ENCODE peak calls at places on chromosome 12, in four cellular contexts. X is psoas muscle; Y is PC-9; U is CD4-positive, alpha-beta memory T cell. R is an unnamed sample.

GRCh38 chr12:98425859-98426258 is 89.5 kb upstream of the TMPO start:
- DNase-seq in X (no peak), Y (no peak), U (no peak), R (no peak)

GRCh38 chr12:45583011-45583657 is 146.4 kb upstream of the ARID2 start:
- DNase-seq in X (no peak), Y (no peak), U (no peak), R (peak; percentile 30)

GRCh38 chr12:68899251-68899771 is 33.7 kb downstream of the CPM start:
- DNase-seq in X (no peak), Y (no peak), U (no peak), R (peak; percentile 49)

GRCh38 chr12:83471341-83471740 is 784.6 kb downstream of the TMTC2 start:
- DNase-seq in X (no peak), Y (no peak), U (peak; percentile 3), R (no peak)

GRCh38 chr12:14883663-14884062 is 2.0 kb downstream of the MGP start:
- DNase-seq in X (no peak), Y (no peak), U (no peak), R (no peak)

GRCh38 chr12:102548543-102548942 is 68.2 kb upstream of the IGF1 start:
- DNase-seq in X (no peak), Y (no peak), U (no peak), R (peak; percentile 74)

GRCh38 chr12:18171571-18171970 is 81.6 kb upstream of the RERGL start:
- DNase-seq in X (no peak), Y (no peak), U (no peak), R (no peak)

GRCh38 chr12:68428724-68429580 is 96.8 kb upstream of the MDM1 start:
- DNase-seq in X (no peak), Y (no peak), U (no peak), R (no peak)

GRCh38 chr12:53518381-53518780 is 11.1 kb upstream of the NPFF start:
- DNase-seq in X (no peak), Y (no peak), U (no peak), R (no peak)

GRCh38 chr12:132267873-132268272 is 61.5 kb downstream of the GALNT9 start:
- DNase-seq in X (no peak), Y (no peak), U (no peak), R (no peak)

GRCh38 chr12:100794441-100795192 is at the start of gene ANO4:
- DNase-seq in X (no peak), Y (no peak), U (no peak), R (no peak)

GRCh38 chr12:67006612-67007011 is 262.5 kb upstream of the CAND1 start:
- DNase-seq in X (no peak), Y (no peak), U (no peak), R (no peak)

GRCh38 chr12:19410211-19410610 is 29.1 kb upstream of the AEBP2 start:
- DNase-seq in X (no peak), Y (no peak), U (no peak), R (no peak)

GRCh38 chr12:58172433-58173073 is 231.2 kb downstream of the ATP23 start:
- DNase-seq in X (no peak), Y (no peak), U (no peak), R (no peak)

GRCh38 chr12:64083285-64084210 is 138.5 kb downstream of the KICS2 start:
- DNase-seq in X (peak; percentile 74), Y (no peak), U (no peak), R (peak; percentile 80)

GRCh38 chr12:63978519-63978918 is 134.0 kb downstream of the SRGAP1 start:
- DNase-seq in X (no peak), Y (peak; percentile 88), U (no peak), R (no peak)

GRCh38 chr12:63206908-63207307 is 55.9 kb upstream of the AVPR1A start:
- DNase-seq in X (no peak), Y (no peak), U (no peak), R (no peak)

GRCh38 chr12:92396647-92397258 is 251.1 kb upstream of the BTG1 start:
- DNase-seq in X (no peak), Y (peak; percentile 52), U (no peak), R (no peak)

GRCh38 chr12:108599948-108600701 is 2.2 kb upstream of the TMEM119 start:
- DNase-seq in X (no peak), Y (no peak), U (no peak), R (no peak)

GRCh38 chr12:109759595-109759994 is 46.0 kb downstream of the FAM222A start:
- DNase-seq in X (no peak), Y (no peak), U (no peak), R (no peak)

GRCh38 chr12:47078086-47078395 is 1.4 kb upstream of the PCED1B start:
- DNase-seq in X (no peak), Y (no peak), U (no peak), R (no peak)

GRCh38 chr12:47078733-47079364 is 572 bp upstream of the PCED1B start:
- DNase-seq in X (peak; percentile 17), Y (peak; percentile 44), U (peak; percentile 52), R (peak; percentile 71)

GRCh38 chr12:47079894-47080724 is at the start of gene AMIGO2:
- DNase-seq in X (peak; percentile 57), Y (peak; percentile 71), U (peak; percentile 53), R (peak; percentile 88)

GRCh38 chr12:47080725-47081502 is 1.2 kb upstream of the AMIGO2 start:
- DNase-seq in X (peak; percentile 68), Y (peak; percentile 79), U (peak; percentile 70), R (peak; percentile 85)

DNA sequence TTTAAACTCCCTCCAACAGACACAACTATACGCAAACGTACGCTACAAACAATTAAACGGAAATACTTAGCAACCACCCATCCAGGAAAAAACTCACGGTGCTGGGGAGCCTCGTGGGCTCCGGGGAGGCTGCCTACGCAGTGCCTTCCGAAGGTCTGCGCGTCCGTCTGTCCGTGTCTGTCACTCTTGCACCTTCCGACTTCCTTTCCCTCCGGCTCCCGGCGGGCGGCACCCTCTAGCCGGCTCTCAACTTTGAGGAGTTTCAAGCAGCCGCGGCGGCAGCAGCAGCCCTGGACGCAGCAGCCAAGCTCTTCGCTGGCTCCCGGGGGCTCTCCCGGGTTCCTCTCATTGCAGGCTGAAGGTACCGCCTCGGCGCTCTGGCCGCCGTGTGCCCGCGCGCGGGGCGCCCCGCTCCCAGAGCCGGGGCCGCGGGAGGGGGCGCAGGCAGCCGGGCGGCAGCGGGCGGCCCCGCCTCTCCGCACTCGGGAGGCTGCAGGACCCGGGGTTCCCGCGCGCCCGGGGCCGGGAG is at the start of gene PCED1B:
- DNase-seq in X (peak; percentile 70), Y (peak; percentile 46), U (peak; percentile 63), R (peak; percentile 92)
- H3K4me3 ChIP-seq in X (peak within 1 kb of the TSS; percentile 71), Y (peak within 1 kb of the TSS; percentile 96), U (peak within 1 kb of the TSS; percentile 92), R (peak within 1 kb of the TSS; percentile 90)

GRCh38 chr12:56338643-56339422 is at the start of gene IL23A:
- DNase-seq in X (no peak), Y (peak; percentile 74), U (peak; percentile 98), R (no peak)
- H3K4me3 ChIP-seq in X (no peak within 1 kb of the TSS), Y (no peak within 1 kb of the TSS), U (peak within 1 kb of the TSS; percentile 90), R (no peak within 1 kb of the TSS)

DNA sequence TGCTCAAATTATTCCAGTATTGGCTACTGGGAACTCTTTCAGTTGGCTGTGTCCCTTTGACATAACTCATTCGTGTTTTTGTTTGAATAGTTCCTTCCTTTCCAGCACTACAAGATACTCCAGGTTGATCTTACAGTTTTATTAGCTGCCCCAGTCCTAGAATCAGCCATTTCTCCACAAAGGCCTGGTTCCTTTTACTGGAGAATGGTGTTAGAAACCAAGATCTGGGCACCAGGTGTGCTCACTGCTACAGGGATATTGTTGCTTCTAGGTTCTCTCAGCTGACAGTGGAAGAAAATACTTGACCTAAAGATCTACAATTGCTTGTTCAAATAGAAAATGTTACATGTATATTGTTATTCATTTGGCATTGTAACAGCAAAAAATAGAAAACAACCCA is 21.9 kb downstream of the CDK17 start:
- DNase-seq in X (no peak), Y (no peak), U (no peak), R (no peak)
- H3K4me3 ChIP-seq in X (no peak overlapping the region), Y (no peak overlapping the region), U (no peak overlapping the region), R (no peak overlapping the region)

GRCh38 chr12:9795945-9796344 is 31.3 kb upstream of the KLRF1 start:
- DNase-seq in X (no peak), Y (no peak), U (no peak), R (no peak)

GRCh38 chr12:9796346-9796745 is 30.9 kb upstream of the KLRF1 start:
- DNase-seq in X (no peak), Y (no peak), U (peak; percentile 51), R (no peak)

GRCh38 chr12:9793774-9794395 is 33.2 kb upstream of the CD69 start:
- DNase-seq in X (no peak), Y (peak; percentile 10), U (no peak), R (no peak)

GRCh38 chr12:9792961-9793617 is 32.4 kb upstream of the CD69 start:
- DNase-seq in X (no peak), Y (peak; percentile 80), U (no peak), R (no peak)

DNA sequence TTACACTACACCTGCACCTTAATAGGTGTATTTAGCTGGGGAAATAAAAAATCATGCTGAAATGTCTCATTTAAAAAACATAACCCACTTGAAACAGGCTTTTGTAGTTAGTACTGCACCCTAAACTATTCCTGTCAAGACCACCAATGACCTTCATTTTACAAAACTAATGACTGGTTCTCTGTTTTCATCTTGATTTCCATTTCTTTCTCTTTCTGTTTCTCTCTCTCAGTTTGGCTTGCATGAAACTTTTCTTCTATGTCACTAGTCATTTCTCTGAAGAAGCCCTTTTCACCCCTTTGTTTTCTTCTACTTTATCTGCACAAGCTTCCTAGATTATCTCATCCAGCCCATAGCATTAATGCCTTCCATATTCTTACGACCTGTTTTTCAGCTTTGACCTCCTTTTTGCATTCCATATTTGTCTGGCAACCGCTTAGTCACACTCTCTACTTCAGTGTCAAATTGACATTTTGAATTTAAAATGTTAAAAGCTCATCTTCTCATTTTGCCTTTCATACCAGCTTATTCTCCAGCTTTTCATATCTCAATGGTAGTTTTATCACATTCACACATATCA is 32.7 kb upstream of the KLRF1 start:
- DNase-seq in X (no peak), Y (no peak), U (no peak), R (no peak)
- H3K4me3 ChIP-seq in X (no peak overlapping the region), Y (no peak overlapping the region), U (no peak overlapping the region), R (no peak overlapping the region)

GRCh38 chr12:6074979-6075585 is 49.4 kb downstream of the VWF start:
- DNase-seq in X (peak; percentile 36), Y (no peak), U (no peak), R (peak; percentile 71)
- H3K4me3 ChIP-seq in X (peak overlapping the region; percentile 22), Y (no peak overlapping the region), U (no peak overlapping the region), R (peak overlapping the region; percentile 26)

GRCh38 chr12:54616933-54617535 is 17.7 kb downstream of the LACRT start:
- DNase-seq in X (no peak), Y (no peak), U (no peak), R (no peak)
- H3K4me3 ChIP-seq in X (no peak overlapping the region), Y (no peak overlapping the region), U (no peak overlapping the region), R (no peak overlapping the region)

GRCh38 chr12:116708826-116709756 is 28.8 kb downstream of the SPRING1 start:
- DNase-seq in X (peak; percentile 38), Y (peak; percentile 54), U (no peak), R (peak; percentile 69)
- H3K4me3 ChIP-seq in X (peak overlapping the region; percentile 42), Y (peak overlapping the region; percentile 30), U (no peak overlapping the region), R (no peak overlapping the region)

GRCh38 chr12:25053021-25053271 is 104.0 kb upstream of the BCAT1 start:
- DNase-seq in X (no peak), Y (no peak), U (no peak), R (no peak)

GRCh38 chr12:25054076-25054782 is 105.3 kb upstream of the BCAT1 start:
- DNase-seq in X (no peak), Y (no peak), U (no peak), R (no peak)

GRCh38 chr12:25051583-25052190 is 102.8 kb upstream of the BCAT1 start:
- DNase-seq in X (no peak), Y (no peak), U (peak; percentile 84), R (peak; percentile 47)

GRCh38 chr12:25052191-25053020 is 103.5 kb upstream of the BCAT1 start:
- DNase-seq in X (no peak), Y (no peak), U (peak; percentile 82), R (no peak)

GRCh38 chr12:25051171-25051570 is 102.3 kb upstream of the BCAT1 start:
- DNase-seq in X (no peak), Y (no peak), U (no peak), R (no peak)
- H3K4me3 ChIP-seq in X (no peak overlapping the region), Y (no peak overlapping the region), U (peak overlapping the region; percentile 72), R (no peak overlapping the region)

R was measured in right cardiac atrium.